ENCODE peak calls at places on chromosome 9, in four cellular contexts. D is GM12865, A is lower lobe of right lung, Z is AG10803. N is an unnamed sample.

GRCh38 chr9:89714316-89714715 is 109.5 kb downstream of the GADD45G start:
- DNase-seq in D (no peak), Z (peak; percentile 3), A (no peak), N (no peak)

GRCh38 chr9:127723013-127723412 is 7.1 kb downstream of the TTC16 start:
- DNase-seq in A (no peak), Z (no peak), D (no peak), N (no peak)

GRCh38 chr9:105438136-105438839 is 9.5 kb upstream of the FSD1L start:
- DNase-seq in A (no peak), D (no peak), Z (peak; percentile 49), N (peak; percentile 73)

GRCh38 chr9:107332883-107333282 is 49.8 kb downstream of the RAD23B start:
- DNase-seq in D (no peak), A (no peak), Z (no peak), N (no peak)

GRCh38 chr9:133106511-133107244 is 14.4 kb downstream of the RALGDS start:
- DNase-seq in A (peak; percentile 24), Z (no peak), D (no peak), N (no peak)

GRCh38 chr9:30622551-30622950 is 1761.9 kb upstream of the ACO1 start:
- DNase-seq in A (no peak), Z (no peak), D (no peak), N (no peak)

GRCh38 chr9:92665836-92666235 is 4.1 kb downstream of the IPPK start:
- DNase-seq in D (no peak), A (no peak), Z (no peak), N (no peak)

GRCh38 chr9:131774636-131775035 is 34.8 kb upstream of the RAPGEF1 start:
- DNase-seq in D (no peak), A (no peak), Z (no peak), N (no peak)

GRCh38 chr9:108691614-108692013 is 164.2 kb downstream of the ACTL7B start:
- DNase-seq in Z (no peak), D (no peak), A (no peak), N (no peak)

GRCh38 chr9:106421772-106422171 is 441.2 kb upstream of the ZNF462 start:
- DNase-seq in A (no peak), D (peak; percentile 82), Z (no peak), N (no peak)

GRCh38 chr9:95116002-95116819 is 201.3 kb downstream of the FANCC start:
- DNase-seq in A (no peak), D (no peak), Z (no peak), N (no peak)
- TF ChIP-seq CTCF in A (peak; percentile 49), D (no peak), Z (no peak), N (peak; percentile 33)

DNA sequence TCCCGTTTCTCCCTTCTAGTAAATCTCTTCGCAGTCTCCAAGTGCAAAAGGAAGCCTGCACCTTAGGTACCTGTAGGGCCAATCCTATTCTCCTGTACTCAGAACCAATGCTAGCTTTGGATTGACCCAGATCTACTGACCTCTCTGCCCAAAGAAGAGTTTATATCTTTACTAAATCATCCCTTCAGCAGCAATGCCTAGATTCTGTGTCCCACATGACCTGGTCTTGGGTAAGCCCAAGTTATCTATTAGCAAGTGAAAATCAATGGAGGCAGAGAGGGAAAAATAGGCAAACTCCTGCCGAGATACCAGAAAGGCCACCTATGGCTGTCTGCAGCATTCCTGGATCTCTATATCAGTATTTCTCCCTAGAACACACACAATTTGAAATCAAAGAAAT is 60.0 kb downstream of the SUSD1 start:
- DNase-seq in Z (no peak), A (no peak), D (no peak), N (no peak)
- H3K4me3 ChIP-seq in Z (no peak overlapping the region), A (no peak overlapping the region), D (no peak overlapping the region), N (no peak overlapping the region)

GRCh38 chr9:86655147-86655546 is 292.2 kb downstream of the GAS1 start:
- DNase-seq in A (no peak), D (no peak), Z (peak; percentile 44), N (peak; percentile 17)
- TF ChIP-seq CTCF in A (no peak), D (no peak), Z (no peak), N (no peak)

DNA sequence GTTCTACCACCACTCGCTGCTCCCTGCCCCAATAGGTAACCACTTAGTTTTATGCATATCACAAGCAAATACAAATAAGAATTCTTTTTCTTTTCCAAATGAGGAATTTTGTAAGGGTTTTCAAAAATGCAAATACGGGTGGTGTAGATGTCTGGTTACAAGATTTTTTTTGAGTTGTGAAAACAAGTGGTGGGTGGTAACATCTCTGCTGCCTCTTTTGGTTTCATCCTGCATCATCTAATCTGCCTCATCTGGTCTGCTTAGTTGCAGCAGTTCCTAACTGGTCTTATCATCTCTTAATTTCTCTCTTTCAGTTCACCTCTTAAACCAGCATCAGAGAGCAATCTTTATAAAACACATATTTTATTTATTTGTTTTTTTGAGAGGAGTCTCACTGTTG is 5.3 kb downstream of the NFX1 start:
- DNase-seq in Z (no peak), A (no peak), D (peak; percentile 70), N (no peak)
- H3K4me3 ChIP-seq in Z (no peak overlapping the region), A (no peak overlapping the region), D (peak overlapping the region; percentile 42), N (no peak overlapping the region)

GRCh38 chr9:120874861-120875565 is 2.0 kb downstream of the PHF19 start:
- DNase-seq in A (no peak), Z (no peak), D (no peak), N (no peak)
- TF ChIP-seq CTCF in A (no peak), Z (no peak), D (no peak), N (no peak)

GRCh38 chr9:70924905-70925547 is 196.4 kb downstream of the TRPM3 start:
- DNase-seq in A (no peak), D (peak; percentile 57), Z (peak; percentile 94), N (peak; percentile 90)
- H3K4me3 ChIP-seq in A (no peak overlapping the region), D (no peak overlapping the region), Z (peak overlapping the region; percentile 45), N (peak overlapping the region; percentile 20)

GRCh38 chr9:22446950-22447606 is 454 bp downstream of the DMRTA1 start:
- DNase-seq in A (peak; percentile 79), Z (peak; percentile 14), D (peak; percentile 6), N (peak; percentile 38)
- TF ChIP-seq CTCF in A (peak; percentile 22), Z (no peak), D (no peak), N (peak; percentile 27)

GRCh38 chr9:97852399-97853055 is 499 bp upstream of the FOXE1 start:
- DNase-seq in Z (no peak), A (no peak), D (no peak), N (no peak)
- H3K4me3 ChIP-seq in Z (no peak overlapping the region), A (peak overlapping the region; percentile 46), D (no peak overlapping the region), N (no peak overlapping the region)

GRCh38 chr9:83708515-83709158 is 879 bp upstream of the UBQLN1 start:
- DNase-seq in D (peak; percentile 81), Z (peak; percentile 64), A (peak; percentile 91), N (no peak)
- TF ChIP-seq CTCF in D (peak; percentile 43), Z (peak; percentile 30), A (peak; percentile 22), N (no peak)

DNA sequence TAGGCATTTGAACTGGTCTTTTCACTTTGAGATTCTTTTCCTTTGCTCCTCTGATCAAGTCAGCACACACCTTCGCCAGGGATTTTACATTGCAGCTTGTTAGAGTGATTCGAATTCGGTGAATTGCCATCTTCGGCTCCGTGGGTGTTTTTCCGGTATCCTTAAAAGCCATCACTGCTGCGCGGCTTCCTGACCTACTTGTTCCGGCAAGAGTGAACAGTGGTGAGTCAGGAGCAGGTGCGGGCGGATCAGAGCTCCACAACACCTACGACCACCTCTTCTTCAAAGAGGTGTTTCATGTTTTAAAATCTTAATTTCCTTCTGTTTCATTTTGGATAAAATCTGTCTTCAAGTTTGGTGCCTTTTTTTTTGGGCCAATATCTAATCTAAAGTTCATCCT is 134.6 kb downstream of the TMC1 start:
- DNase-seq in A (no peak), D (no peak), Z (no peak), N (no peak)
- H3K4me3 ChIP-seq in A (no peak overlapping the region), D (no peak overlapping the region), Z (no peak overlapping the region), N (no peak overlapping the region)